ENCODE peak calls at places on chromosomes 4 and X, in four cellular contexts. One of them, this sample, is unnamed.
A peak's percentile ranks its signal among the peaks of the same experiment; 100 is the strongest.

GRCh38 chr4:113086172-113086695 is 36.8 kb downstream of the ANK2 start:
- DNase-seq in lower lobe of right lung: no peak
- DNase-seq in kidney epithelial cell: no peak
- DNase-seq in pancreas: no peak
- DNase-seq in this sample: no peak

GRCh38 chr4:170589597-170590191 is 499.9 kb upstream of the AADAT start:
- DNase-seq in pancreas: no peak
- DNase-seq in lower lobe of right lung: no peak
- DNase-seq in kidney epithelial cell: peak; percentile 4
- DNase-seq in this sample: no peak

GRCh38 chrX:15335135-15336022 is at the start of gene PIGA:
- DNase-seq in lower lobe of right lung: peak; percentile 98
- DNase-seq in pancreas: peak; percentile 95
- DNase-seq in kidney epithelial cell: peak; percentile 80
- DNase-seq in this sample: peak; percentile 90

GRCh38 chr4:2837110-2837903 is 6.3 kb upstream of the ADD1 start:
- DNase-seq in pancreas: no peak
- DNase-seq in lower lobe of right lung: peak; percentile 43
- DNase-seq in kidney epithelial cell: no peak
- DNase-seq in this sample: no peak

GRCh38 chr4:162232349-162232748 is 68.5 kb upstream of the FSTL5 start:
- DNase-seq in lower lobe of right lung: no peak
- DNase-seq in kidney epithelial cell: no peak
- DNase-seq in pancreas: no peak
- DNase-seq in this sample: no peak

GRCh38 chr4:41709844-41710481 is 38.6 kb downstream of the PHOX2B start:
- DNase-seq in kidney epithelial cell: peak; percentile 37
- DNase-seq in pancreas: no peak
- DNase-seq in lower lobe of right lung: no peak
- DNase-seq in this sample: peak; percentile 54

GRCh38 chr4:125388653-125389052 is 73.9 kb downstream of the FAT4 start:
- DNase-seq in pancreas: no peak
- DNase-seq in kidney epithelial cell: no peak
- DNase-seq in lower lobe of right lung: no peak
- DNase-seq in this sample: peak; percentile 64

GRCh38 chrX:94752434-94753169 is 1078.6 kb downstream of the FAM133A start:
- DNase-seq in pancreas: no peak
- DNase-seq in kidney epithelial cell: no peak
- DNase-seq in lower lobe of right lung: no peak
- DNase-seq in this sample: no peak

GRCh38 chr4:155891058-155891457 is 12.4 kb upstream of the TDO2 start:
- DNase-seq in kidney epithelial cell: no peak
- DNase-seq in lower lobe of right lung: no peak
- DNase-seq in pancreas: no peak
- DNase-seq in this sample: no peak

GRCh38 chr4:75099321-75099720 is 166.4 kb downstream of the PARM1 start:
- DNase-seq in pancreas: no peak
- DNase-seq in lower lobe of right lung: no peak
- DNase-seq in kidney epithelial cell: no peak
- DNase-seq in this sample: no peak

GRCh38 chr4:24988776-24989175 is 42.0 kb downstream of the LGI2 start:
- DNase-seq in kidney epithelial cell: no peak
- DNase-seq in lower lobe of right lung: no peak
- DNase-seq in pancreas: no peak
- DNase-seq in this sample: no peak

GRCh38 chrX:96383428-96383827 is 301.2 kb upstream of the DIAPH2 start:
- DNase-seq in lower lobe of right lung: no peak
- DNase-seq in pancreas: no peak
- DNase-seq in kidney epithelial cell: no peak
- DNase-seq in this sample: no peak

GRCh38 chrX:120660638-120661037 is 30.8 kb upstream of the C1GALT1C1 start:
- DNase-seq in kidney epithelial cell: no peak
- DNase-seq in pancreas: no peak
- DNase-seq in lower lobe of right lung: no peak
- DNase-seq in this sample: no peak

GRCh38 chr4:4865705-4866123 is 6.2 kb downstream of the MSX1 start:
- DNase-seq in pancreas: no peak
- DNase-seq in kidney epithelial cell: no peak
- DNase-seq in lower lobe of right lung: no peak
- DNase-seq in this sample: no peak

GRCh38 chrX:138287200-138287865 is 424.2 kb downstream of the FGF13 start:
- DNase-seq in pancreas: no peak
- DNase-seq in lower lobe of right lung: no peak
- DNase-seq in kidney epithelial cell: no peak
- DNase-seq in this sample: no peak

GRCh38 chr4:128560754-128561495 is 248.6 kb upstream of the JADE1 start:
- DNase-seq in lower lobe of right lung: no peak
- DNase-seq in pancreas: no peak
- DNase-seq in kidney epithelial cell: no peak
- DNase-seq in this sample: no peak

GRCh38 chr4:158068063-158068462 is 104.8 kb downstream of the GASK1B start:
- DNase-seq in lower lobe of right lung: no peak
- DNase-seq in kidney epithelial cell: no peak
- DNase-seq in pancreas: no peak
- DNase-seq in this sample: no peak

GRCh38 chrX:80511969-80512760 is 91.9 kb downstream of the TENT5D start:
- DNase-seq in pancreas: no peak
- DNase-seq in kidney epithelial cell: no peak
- DNase-seq in lower lobe of right lung: no peak
- DNase-seq in this sample: no peak

GRCh38 chrX:110311437-110312230 is 6.3 kb downstream of the AMMECR1 start:
- DNase-seq in pancreas: no peak
- DNase-seq in kidney epithelial cell: no peak
- DNase-seq in lower lobe of right lung: no peak
- DNase-seq in this sample: no peak

GRCh38 chr4:174503079-174503724 is 19.1 kb downstream of the HPGD start:
- DNase-seq in lower lobe of right lung: no peak
- DNase-seq in kidney epithelial cell: no peak
- DNase-seq in pancreas: no peak
- DNase-seq in this sample: no peak

GRCh38 chr4:78145005-78145404 is 87.9 kb downstream of the FRAS1 start:
- DNase-seq in pancreas: no peak
- DNase-seq in lower lobe of right lung: no peak
- DNase-seq in kidney epithelial cell: no peak
- DNase-seq in this sample: no peak

GRCh38 chr4:139314047-139314800 is 11.9 kb upstream of the NDUFC1 start:
- DNase-seq in kidney epithelial cell: no peak
- DNase-seq in lower lobe of right lung: no peak
- DNase-seq in pancreas: no peak
- DNase-seq in this sample: no peak
- H3K4me3 ChIP-seq in kidney epithelial cell: no peak overlapping the region
- H3K4me3 ChIP-seq in lower lobe of right lung: no peak overlapping the region
- H3K4me3 ChIP-seq in pancreas: no peak overlapping the region
- H3K4me3 ChIP-seq in this sample: no peak overlapping the region

GRCh38 chrX:49230500-49231232 is 2.5 kb downstream of the CACNA1F start:
- DNase-seq in kidney epithelial cell: no peak
- DNase-seq in pancreas: peak; percentile 64
- DNase-seq in lower lobe of right lung: peak; percentile 93
- DNase-seq in this sample: no peak
- TF ChIP-seq CTCF in kidney epithelial cell: peak; percentile 21
- TF ChIP-seq CTCF in pancreas: no peak
- TF ChIP-seq CTCF in lower lobe of right lung: peak; percentile 20
- TF ChIP-seq CTCF in this sample: no peak

DNA sequence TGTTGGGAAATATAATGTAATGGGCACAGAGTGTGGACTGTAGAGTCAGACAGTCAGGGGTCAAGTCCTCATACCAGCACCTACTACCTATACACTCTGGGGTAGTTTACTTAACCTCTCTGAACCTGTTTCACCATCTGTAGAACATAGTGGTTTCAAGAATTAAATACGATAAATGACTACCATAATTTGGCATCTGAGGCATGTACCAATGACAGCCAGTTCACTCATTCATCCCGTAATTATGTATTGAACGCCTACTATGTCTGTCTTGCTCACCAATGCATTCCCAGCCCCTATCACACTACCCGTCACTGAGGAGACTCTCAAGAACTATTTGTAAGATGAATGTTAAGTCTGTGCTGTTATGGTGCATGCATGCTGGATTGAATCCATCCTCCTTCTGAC is 2.0 kb upstream of the FGB start:
- DNase-seq in kidney epithelial cell: no peak
- DNase-seq in lower lobe of right lung: no peak
- DNase-seq in pancreas: no peak
- DNase-seq in this sample: peak; percentile 20
- H3K4me3 ChIP-seq in kidney epithelial cell: no peak overlapping the region
- H3K4me3 ChIP-seq in lower lobe of right lung: no peak overlapping the region
- H3K4me3 ChIP-seq in pancreas: no peak overlapping the region
- H3K4me3 ChIP-seq in this sample: no peak overlapping the region

DNA sequence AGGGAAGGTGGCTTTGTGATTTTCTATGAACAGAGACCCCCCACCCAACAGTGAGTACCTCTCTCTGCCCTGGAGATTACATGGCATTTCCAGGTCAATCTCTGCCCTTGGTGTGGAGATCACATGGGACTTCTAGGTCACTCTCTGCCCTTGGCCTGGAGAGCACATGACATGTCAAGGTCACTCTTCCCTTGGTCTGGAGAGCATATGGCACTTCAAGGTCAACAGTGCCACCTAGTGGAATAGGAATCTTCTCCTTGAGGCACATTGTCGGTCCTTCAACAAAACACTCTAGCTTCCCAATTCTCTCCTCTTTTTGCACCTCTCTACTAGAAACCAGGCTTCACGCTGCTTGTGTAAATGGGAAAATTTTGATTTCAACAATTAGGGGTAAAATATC is 66.2 kb upstream of the TACR3 start:
- DNase-seq in pancreas: no peak
- DNase-seq in lower lobe of right lung: no peak
- DNase-seq in kidney epithelial cell: no peak
- DNase-seq in this sample: peak; percentile 4
- TF ChIP-seq CTCF in pancreas: no peak
- TF ChIP-seq CTCF in lower lobe of right lung: peak; percentile 23
- TF ChIP-seq CTCF in kidney epithelial cell: peak; percentile 42
- TF ChIP-seq CTCF in this sample: peak; percentile 39

GRCh38 chr4:109801099-109801789 is 555 bp downstream of the CFI start:
- DNase-seq in pancreas: no peak
- DNase-seq in lower lobe of right lung: no peak
- DNase-seq in kidney epithelial cell: no peak
- DNase-seq in this sample: no peak
- H3K4me3 ChIP-seq in pancreas: peak overlapping the region; percentile 0
- H3K4me3 ChIP-seq in lower lobe of right lung: peak overlapping the region; percentile 48
- H3K4me3 ChIP-seq in kidney epithelial cell: peak overlapping the region; percentile 40
- H3K4me3 ChIP-seq in this sample: peak overlapping the region; percentile 49